ENCODE peak calls at places on chromosomes 7 and 10, in seven cellular contexts. M, I, W, P, Q, S and Z are unnamed samples.

GRCh38 chr10:124686707-124687376 is 57.3 kb downstream of the FAM53B start:
- DNase-seq in W (no peak), M (no peak), I (no peak), P (peak; percentile 98), Q (no peak), S (no peak), Z (no peak)

GRCh38 chr7:128168667-128169210 is 72.3 kb upstream of the LEP start:
- DNase-seq in S (no peak), Q (no peak), W (no peak), P (no peak), M (peak; percentile 22), I (peak; percentile 39), Z (no peak)

GRCh38 chr7:91824201-91824600 is 56.3 kb downstream of the MTERF1 start:
- DNase-seq in P (no peak), I (no peak), Q (no peak), S (no peak), W (no peak), M (no peak), Z (no peak)

GRCh38 chr7:131653418-131654248 is 97.2 kb upstream of the PODXL start:
- DNase-seq in W (no peak), I (peak; percentile 57), M (no peak), P (no peak), Q (peak; percentile 13), S (no peak), Z (no peak)

GRCh38 chr10:48314107-48314506 is 7.6 kb downstream of the MAPK8 start:
- DNase-seq in W (no peak), P (no peak), M (no peak), I (no peak), S (no peak), Q (peak; percentile 10), Z (no peak)

GRCh38 chr7:128876978-128877755 is 14.5 kb downstream of the ATP6V1F start:
- DNase-seq in Q (no peak), P (no peak), W (no peak), M (no peak), I (no peak), S (no peak), Z (no peak)

GRCh38 chr7:35003679-35004278 is 33.5 kb downstream of the DPY19L1 start:
- DNase-seq in S (no peak), P (peak; percentile 95), Q (peak; percentile 26), W (no peak), M (no peak), I (peak; percentile 24), Z (no peak)

GRCh38 chr7:120185940-120186682 is 86.9 kb upstream of the KCND2 start:
- DNase-seq in M (no peak), I (no peak), W (no peak), S (no peak), Q (no peak), P (no peak), Z (no peak)

GRCh38 chr10:69087600-69088470 is at the start of gene SRGN:
- DNase-seq in P (peak; percentile 58), I (peak; percentile 52), S (peak; percentile 85), W (no peak), M (peak; percentile 45), Q (no peak), Z (peak; percentile 55)